ENCODE peak calls at places on chromosomes 12 and 14, in six cellular contexts. S is kidney epithelial cell, Q is stomach, C is body of pancreas, V is left ventricle myocardium inferior, X is AG09309. I is an unnamed sample.

GRCh38 chr12:79560165-79560889 is 130.4 kb downstream of the PAWR start:
- DNase-seq in X (no peak), C (no peak), V (no peak), Q (no peak), S (no peak), I (no peak)

GRCh38 chr12:122184522-122184921 is 1.6 kb downstream of the LRRC43 start:
- DNase-seq in S (no peak), V (no peak), Q (no peak), X (no peak), C (no peak), I (no peak)

GRCh38 chr12:4615667-4616066 is 33.2 kb downstream of the AKAP3 start:
- DNase-seq in X (no peak), V (no peak), S (no peak), Q (no peak), C (no peak), I (no peak)

GRCh38 chr14:68217891-68218290 is 398.3 kb downstream of the RAD51B start:
- DNase-seq in X (no peak), V (no peak), Q (no peak), S (no peak), C (no peak), I (no peak)

GRCh38 chr12:51323966-51324895 is at the start of gene BIN2:
- DNase-seq in V (peak), S (no peak), C (peak), Q (peak), X (no peak), I (no peak)

GRCh38 chr12:22625671-22626251 is 790 bp downstream of the ETNK1 start:
- DNase-seq in C (no peak), X (no peak), S (no peak), Q (peak), V (peak), I (peak)

GRCh38 chr12:111453071-111453989 is 47.6 kb downstream of the SH2B3 start:
- DNase-seq in C (peak), X (no peak), S (no peak), Q (peak), V (no peak), I (no peak)

GRCh38 chr14:104132981-104133380 is 5.4 kb upstream of the KIF26A start:
- DNase-seq in S (no peak), V (peak), C (no peak), X (no peak), Q (no peak), I (no peak)

GRCh38 chr14:104202259-104203070 is 64.1 kb downstream of the KIF26A start:
- DNase-seq in V (no peak), X (no peak), Q (peak), S (no peak), C (peak), I (no peak)

GRCh38 chr12:102095677-102096263 is 24.1 kb downstream of the NUP37 start:
- DNase-seq in Q (no peak), S (no peak), V (no peak), C (no peak), X (no peak), I (peak)

GRCh38 chr12:77924703-77925102 is 94.0 kb downstream of the NAV3 start:
- DNase-seq in C (no peak), S (no peak), Q (no peak), X (peak), V (no peak), I (peak)

GRCh38 chr14:89617142-89617460 is 200.1 kb upstream of the FOXN3 start:
- DNase-seq in C (no peak), Q (no peak), V (no peak), S (no peak), X (no peak), I (no peak)
- H3K4me3 ChIP-seq in C (no peak), Q (peak), V (peak), S (no peak), X (no peak), I (no peak)

GRCh38 chr14:64293976-64294671 is at the start of gene ESR2:
- DNase-seq in S (no peak), Q (peak), C (peak), V (peak), X (no peak), I (peak)
- TF ChIP-seq CTCF in S (peak), Q (no peak), C (peak), V (no peak), X (peak), I (peak)

GRCh38 chr14:94390372-94391086 is 2.1 kb upstream of the SERPINA1 start:
- DNase-seq in C (peak), X (no peak), Q (peak), S (no peak), V (peak), I (no peak)
- H3K4me3 ChIP-seq in C (no peak), X (no peak), Q (no peak), S (no peak), V (no peak), I (no peak)

GRCh38 chr14:79586401-79586800 is 624.9 kb downstream of the DIO2 start:
- DNase-seq in S (no peak), C (peak), V (no peak), Q (no peak), X (no peak), I (no peak)

GRCh38 chr14:79587194-79587593 is 624.1 kb downstream of the DIO2 start:
- DNase-seq in X (no peak), C (no peak), Q (no peak), V (no peak), S (no peak), I (no peak)

GRCh38 chr14:79583738-79584405 is 627.4 kb downstream of the DIO2 start:
- DNase-seq in Q (no peak), S (no peak), X (peak), C (no peak), V (no peak), I (peak)

GRCh38 chr14:79585845-79586244 is 625.5 kb downstream of the DIO2 start:
- DNase-seq in S (no peak), C (peak), X (no peak), V (no peak), Q (no peak), I (peak)

DNA sequence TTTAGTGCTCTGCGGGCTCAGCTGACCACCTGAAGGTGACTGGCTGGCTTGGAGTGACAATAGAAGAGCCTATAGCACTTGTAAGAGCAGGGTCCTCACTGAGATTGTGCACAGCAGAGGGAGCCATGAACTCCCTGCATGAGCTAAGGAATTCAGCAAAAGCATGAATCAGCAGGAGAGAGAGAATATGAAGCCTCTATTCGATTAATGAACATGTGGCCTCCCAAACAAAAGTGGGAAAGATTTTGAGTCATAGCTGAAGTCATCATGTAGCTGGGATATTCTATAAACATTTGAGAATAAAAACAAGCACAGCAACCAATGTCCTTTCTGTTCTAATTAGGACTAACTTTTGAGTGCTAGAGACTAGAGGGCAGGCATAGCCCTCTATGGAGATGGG is 626.6 kb downstream of the DIO2 start:
- DNase-seq in X (peak), C (no peak), S (peak), V (no peak), Q (no peak), I (peak)
- TF ChIP-seq CTCF in X (peak), C (no peak), S (peak), V (no peak), Q (no peak), I (peak)